ENCODE peak calls at places on chromosomes 11 and 22, in ten cellular contexts. U is transverse colon, P is HFF-Myc, Q is right atrium auricular region, C is lower lobe of right lung, T is left ventricle myocardium inferior, E is spleen, K is heart left ventricle, X is cardiac fibroblast, N is lower leg skin. G is an unnamed sample.

GRCh38 chr11:68042219-68043028 is 3.6 kb downstream of the TCIRG1 start:
- DNase-seq in Q (no peak), C (no peak), T (no peak), X (no peak), P (no peak), E (peak), K (peak), U (no peak), N (no peak), G (no peak)

GRCh38 chr11:106471273-106471672 is 393.8 kb downstream of the AASDHPPT start:
- DNase-seq in E (no peak), T (no peak), C (no peak), P (no peak), K (no peak), U (no peak), X (peak), N (no peak), Q (no peak), G (peak)

GRCh38 chr22:25508161-25508560 is 56.3 kb upstream of the GRK3 start:
- DNase-seq in N (no peak), P (no peak), C (no peak), K (no peak), E (no peak), T (no peak), Q (no peak), U (no peak), X (no peak), G (no peak)

GRCh38 chr22:50507991-50508884 is at the start of gene NCAPH2:
- DNase-seq in C (peak), Q (peak), K (peak), U (peak), T (peak), E (peak), N (peak), X (peak), P (peak), G (peak)

GRCh38 chr11:77170107-77170506 is 42.1 kb downstream of the MYO7A start:
- DNase-seq in U (no peak), E (no peak), K (no peak), C (peak), X (no peak), Q (no peak), T (no peak), P (no peak), N (no peak), G (no peak)

GRCh38 chr11:98967005-98967404 is 53.7 kb upstream of the CNTN5 start:
- DNase-seq in E (no peak), K (no peak), P (no peak), Q (no peak), N (no peak), X (no peak), U (no peak), C (no peak), T (no peak), G (no peak)

GRCh38 chr11:125968363-125968762 is 22.5 kb downstream of the VSIG10L2 start:
- DNase-seq in K (no peak), P (no peak), N (no peak), C (no peak), U (no peak), Q (no peak), X (no peak), T (no peak), E (no peak), G (peak)

GRCh38 chr22:21766933-21767462 is 31.4 kb upstream of the YPEL1 start:
- DNase-seq in Q (no peak), P (no peak), C (no peak), E (peak), T (no peak), X (no peak), K (no peak), N (no peak), U (peak), G (no peak)

GRCh38 chr11:13364388-13364787 is 86.8 kb downstream of the BMAL1 start:
- DNase-seq in Q (no peak), C (no peak), T (no peak), N (no peak), E (no peak), K (no peak), U (no peak), P (no peak), X (peak), G (no peak)

GRCh38 chr11:75273989-75274391 is 33.4 kb downstream of the TPBGL start:
- DNase-seq in K (no peak), N (peak), C (no peak), U (no peak), E (peak), T (no peak), Q (no peak), X (no peak), P (no peak), G (no peak)

GRCh38 chr11:6673523-6673922 is 9.6 kb downstream of the MRPL17 start:
- DNase-seq in Q (no peak), C (no peak), X (no peak), U (no peak), T (no peak), E (no peak), P (no peak), N (no peak), K (no peak), G (no peak)

GRCh38 chr22:20546541-20546950 is 39.1 kb downstream of the MED15 start:
- DNase-seq in N (no peak), C (no peak), Q (no peak), T (no peak), E (no peak), U (no peak), X (no peak), P (no peak), K (no peak), G (no peak)

GRCh38 chr22:17087176-17088131 is 2.7 kb downstream of the IL17RA start:
- DNase-seq in Q (no peak), T (no peak), N (peak), E (no peak), K (peak), C (no peak), U (no peak), X (peak), P (no peak), G (peak)

GRCh38 chr11:1943576-1943975 is 3.6 kb upstream of the MRPL23 start:
- DNase-seq in N (peak), E (peak), T (no peak), Q (no peak), U (peak), P (no peak), X (no peak), K (peak), C (peak), G (no peak)

GRCh38 chr22:22210375-22210774 is 34.2 kb upstream of the VPREB1 start:
- DNase-seq in E (no peak), Q (no peak), C (no peak), T (no peak), K (no peak), N (no peak), U (no peak), X (peak), P (peak), G (peak)

GRCh38 chr11:2467695-2468055 is 22.9 kb downstream of the KCNQ1 start:
- DNase-seq in E (peak), Q (peak), T (no peak), C (no peak), K (no peak), N (peak), P (no peak), U (no peak), X (no peak), G (no peak)

GRCh38 chr11:108592591-108593213 is 866 bp downstream of the EXPH5 start:
- DNase-seq in Q (no peak), E (peak), P (no peak), X (no peak), T (peak), U (peak), C (peak), N (peak), K (peak), G (no peak)

GRCh38 chr22:37546436-37547248 is 13.6 kb upstream of the CDC42EP1 start:
- DNase-seq in T (peak), P (no peak), K (peak), E (no peak), N (peak), Q (no peak), C (peak), U (peak), X (peak), G (peak)

GRCh38 chr11:81673001-81673400 is 1060.7 kb downstream of the FAM181B start:
- DNase-seq in Q (no peak), N (no peak), E (no peak), X (peak), T (no peak), P (no peak), K (no peak), U (no peak), C (no peak), G (peak)

GRCh38 chr22:49812838-49813237 is 14.8 kb downstream of the BRD1 start:
- DNase-seq in P (no peak), K (no peak), Q (no peak), U (no peak), X (peak), T (no peak), C (peak), N (no peak), E (no peak), G (peak)

GRCh38 chr11:120034176-120034575 is 103.7 kb downstream of the TRIM29 start:
- DNase-seq in N (peak), K (no peak), Q (no peak), E (no peak), X (no peak), U (no peak), T (no peak), P (no peak), C (no peak), G (no peak)

GRCh38 chr22:48661984-48662383 is 1165.7 kb downstream of the BRD1 start:
- DNase-seq in U (no peak), N (no peak), E (no peak), P (no peak), K (no peak), C (no peak), T (no peak), Q (no peak), X (no peak), G (no peak)

GRCh38 chr11:7500251-7500650 is 13.5 kb upstream of the PPFIBP2 start:
- DNase-seq in E (no peak), C (no peak), X (no peak), K (no peak), U (no peak), Q (no peak), N (no peak), T (no peak), P (no peak), G (no peak)

GRCh38 chr11:130168105-130168504 is 8.5 kb downstream of the ST14 start:
- DNase-seq in T (no peak), U (peak), Q (no peak), X (peak), E (no peak), P (no peak), N (no peak), K (no peak), C (no peak), G (no peak)

GRCh38 chr11:106398396-106399074 is 321.1 kb downstream of the AASDHPPT start:
- DNase-seq in X (peak), E (no peak), N (no peak), U (no peak), T (no peak), Q (no peak), C (no peak), K (no peak), P (no peak), G (no peak)

GRCh38 chr11:67500818-67501584 is 4.2 kb downstream of the PITPNM1 start:
- DNase-seq in N (no peak), X (no peak), K (no peak), T (no peak), U (no peak), C (no peak), Q (no peak), P (no peak), E (no peak), G (peak)

GRCh38 chr11:16356057-16356750 is at the start of gene SOX6:
- DNase-seq in T (no peak), K (no peak), C (no peak), P (no peak), N (no peak), U (no peak), X (no peak), Q (no peak), E (no peak), G (peak)

GRCh38 chr11:18650859-18651557 is 16.9 kb upstream of the SPTY2D1 start:
- DNase-seq in K (peak), P (peak), N (peak), X (peak), Q (peak), T (no peak), C (peak), E (no peak), U (peak), G (peak)

GRCh38 chr11:70031631-70032469 is 46.3 kb upstream of the ANO1 start:
- DNase-seq in N (peak), U (no peak), Q (peak), X (no peak), C (no peak), K (no peak), E (peak), T (no peak), P (no peak), G (no peak)

GRCh38 chr11:30984442-30984816 is 385.1 kb downstream of the DCDC1 start:
- DNase-seq in E (no peak), X (peak), K (peak), C (no peak), U (no peak), N (no peak), P (no peak), T (no peak), Q (no peak), G (no peak)

DNA sequence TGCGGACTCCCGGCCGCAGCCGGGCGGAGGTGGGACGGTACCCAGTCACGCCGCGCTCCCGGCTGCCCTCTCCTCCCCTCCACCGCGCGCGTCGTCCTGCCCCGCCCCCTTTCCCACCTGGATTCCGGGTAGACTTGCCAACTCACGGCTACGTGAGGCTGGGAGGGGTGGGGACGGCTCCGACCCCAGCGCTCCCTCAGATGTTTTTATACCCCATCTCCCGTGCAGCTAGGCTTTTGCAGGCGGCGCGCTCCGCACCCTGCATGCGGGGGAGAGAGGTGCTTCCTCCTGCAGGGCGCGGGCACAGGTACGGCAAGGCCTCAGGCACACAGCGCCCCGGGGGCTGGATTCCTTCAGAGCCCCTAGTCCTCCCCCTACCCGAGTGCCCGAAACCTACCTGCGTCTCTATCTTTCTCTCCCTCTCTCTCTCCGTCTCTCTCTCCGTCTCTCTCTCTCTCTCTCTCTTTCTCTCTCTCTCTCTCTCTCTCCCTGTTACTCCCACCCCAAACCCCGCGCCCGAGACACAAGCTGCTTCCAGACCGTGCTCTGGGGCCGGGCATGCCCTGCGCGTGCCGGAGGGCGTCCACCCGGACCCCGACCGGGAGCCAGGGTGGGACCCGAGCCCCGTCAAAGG is 1.9 kb downstream of the PDGFB start:
- DNase-seq in T (no peak), U (no peak), N (no peak), X (peak), Q (no peak), E (no peak), C (no peak), K (no peak), P (no peak), G (no peak)
- H3K4me3 ChIP-seq in T (peak), U (peak), N (peak), X (peak), Q (peak), E (peak), C (peak), K (peak), P (no peak), G (peak)

GRCh38 chr22:46662226-46662625 is 42.0 kb downstream of the GRAMD4 start:
- DNase-seq in X (no peak), N (no peak), U (no peak), P (no peak), E (no peak), T (no peak), C (no peak), K (no peak), Q (no peak), G (no peak)

GRCh38 chr22:46661221-46661851 is 41.1 kb downstream of the GRAMD4 start:
- DNase-seq in E (no peak), Q (no peak), T (no peak), X (peak), P (no peak), N (no peak), K (no peak), U (no peak), C (no peak), G (peak)

GRCh38 chr22:46659059-46659790 is 39.0 kb downstream of the GRAMD4 start:
- DNase-seq in N (no peak), E (no peak), C (no peak), X (no peak), Q (no peak), T (no peak), P (no peak), U (no peak), K (no peak), G (no peak)

GRCh38 chr22:46659791-46660186 is 39.6 kb downstream of the GRAMD4 start:
- DNase-seq in T (no peak), P (no peak), C (no peak), X (no peak), Q (no peak), E (no peak), U (no peak), K (no peak), N (no peak), G (no peak)

GRCh38 chr22:46660604-46661201 is 40.5 kb downstream of the GRAMD4 start:
- DNase-seq in T (no peak), E (no peak), Q (no peak), C (no peak), U (peak), K (no peak), N (no peak), X (no peak), P (no peak), G (no peak)
- TF ChIP-seq CTCF in T (no peak), E (no peak), Q (no peak), C (no peak), U (no peak), K (no peak), N (no peak), X (no peak), P (no peak), G (no peak)

GRCh38 chr22:18113680-18114394 is 3.2 kb downstream of the TUBA8 start:
- DNase-seq in E (peak), X (no peak), P (no peak), C (no peak), K (no peak), Q (no peak), T (no peak), U (no peak), N (no peak), G (no peak)
- H3K4me3 ChIP-seq in E (no peak), X (no peak), P (no peak), C (no peak), K (no peak), Q (no peak), T (peak), U (no peak), N (no peak), G (no peak)

GRCh38 chr11:72353861-72354260 is 80.5 kb downstream of the CLPB start:
- DNase-seq in Q (no peak), X (peak), E (no peak), K (no peak), U (no peak), P (no peak), N (no peak), T (no peak), C (no peak), G (peak)
- TF ChIP-seq CTCF in Q (no peak), X (peak), E (no peak), K (no peak), U (no peak), P (peak), N (no peak), T (no peak), C (no peak), G (peak)

DNA sequence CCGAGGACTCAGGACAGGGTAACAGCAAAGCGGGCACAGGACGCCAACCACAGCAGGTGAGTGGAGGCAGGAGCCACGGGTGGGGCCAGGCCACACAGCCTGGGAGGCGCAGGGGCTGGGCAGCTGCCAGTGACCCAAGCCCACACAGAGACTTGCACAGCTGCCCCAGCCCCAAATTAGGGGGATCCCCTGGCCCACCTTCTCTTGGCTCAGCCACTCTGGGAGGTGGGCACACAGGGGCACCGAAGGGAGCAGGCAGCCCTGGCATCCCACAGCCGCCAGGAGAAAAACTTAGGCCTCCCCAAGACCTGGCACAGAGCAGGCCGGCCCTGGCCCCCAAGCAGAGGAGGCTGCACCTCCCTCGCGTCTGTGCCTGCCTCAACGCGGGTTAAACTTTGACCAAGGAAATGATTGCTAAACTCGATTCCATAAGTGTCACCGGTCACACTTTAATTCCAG is at the start of gene SLC22A12:
- DNase-seq in P (no peak), Q (no peak), X (no peak), T (peak), E (peak), K (no peak), U (no peak), N (no peak), C (peak), G (no peak)
- H3K4me3 ChIP-seq in P (no peak), Q (no peak), X (no peak), T (no peak), E (no peak), K (no peak), U (no peak), N (no peak), C (no peak), G (no peak)

GRCh38 chr22:29813563-29813962 is 24.5 kb downstream of the ASCC2 start:
- DNase-seq in T (no peak), C (no peak), P (no peak), Q (no peak), X (peak), E (no peak), K (no peak), U (no peak), N (no peak), G (peak)
- TF ChIP-seq CTCF in T (no peak), C (no peak), P (no peak), Q (no peak), X (peak), E (no peak), K (no peak), U (no peak), N (no peak), G (peak)

DNA sequence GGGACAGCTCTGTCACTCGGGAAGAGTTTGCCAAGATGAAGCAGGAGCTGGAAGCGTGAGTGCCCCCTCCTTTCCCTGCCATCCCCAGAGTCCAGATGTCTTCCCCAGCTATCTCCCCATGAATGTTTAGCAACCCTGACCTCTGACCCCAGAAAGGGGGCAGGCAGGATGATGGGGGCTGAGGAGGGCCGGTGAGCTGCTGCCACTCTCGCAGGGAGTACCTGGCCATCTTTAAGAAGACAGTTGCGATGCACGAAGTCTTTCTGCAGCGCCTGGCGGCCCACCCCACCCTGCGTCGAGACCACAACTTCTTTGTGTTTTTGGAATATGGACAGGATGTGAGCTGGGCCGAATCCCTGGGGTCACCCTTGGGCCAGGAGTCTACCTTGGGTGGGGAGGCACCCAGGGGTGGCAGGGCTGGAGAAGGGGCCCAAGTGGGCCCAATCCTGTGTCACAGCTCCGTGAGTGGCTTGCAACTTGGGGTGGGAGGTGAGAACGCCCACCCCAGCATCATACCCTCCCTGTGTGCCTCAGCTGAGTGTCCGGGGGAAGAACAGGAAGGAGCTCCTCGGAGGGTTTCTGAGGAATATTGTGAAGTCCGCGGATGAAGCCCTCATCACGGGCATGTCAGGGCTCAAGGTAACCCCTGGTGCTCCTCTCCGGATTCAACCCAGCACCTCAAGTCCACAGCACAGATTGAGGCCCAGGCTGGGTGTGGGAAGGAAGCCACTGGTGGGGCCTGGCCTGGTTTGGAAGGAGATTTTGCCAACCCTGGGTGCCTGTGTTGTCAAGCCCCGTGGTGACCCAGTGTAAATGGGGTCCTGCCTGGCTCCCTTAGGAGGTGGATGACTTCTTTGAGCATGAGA is 7.5 kb downstream of the CFL1 start:
- DNase-seq in C (no peak), P (no peak), K (no peak), X (no peak), N (no peak), U (no peak), E (no peak), Q (no peak), T (no peak), G (no peak)
- H3K4me3 ChIP-seq in C (no peak), P (no peak), K (no peak), X (no peak), N (no peak), U (no peak), E (no peak), Q (no peak), T (no peak), G (no peak)

GRCh38 chr11:25566298-25567200 is 765.4 kb upstream of the ANO3 start:
- DNase-seq in Q (no peak), P (no peak), T (peak), K (peak), E (no peak), U (no peak), C (peak), N (no peak), X (peak), G (peak)
- TF ChIP-seq CTCF in Q (no peak), P (no peak), T (no peak), K (no peak), E (no peak), U (no peak), C (no peak), N (no peak), X (no peak), G (no peak)